ENCODE peak calls at places on chromosomes 2 and 18, in five cellular contexts. Z, B, W, A and O are unnamed samples.
A peak's percentile ranks its signal among the peaks of the same experiment; 100 is the strongest.

GRCh38 chr2:50491541-50492114 is 540.3 kb downstream of the NRXN1 start:
- DNase-seq in A (peak; percentile 4), B (peak; percentile 44), W (no peak), Z (peak; percentile 33), O (peak; percentile 28)

GRCh38 chr2:19887508-19887907 is 14.3 kb downstream of the TTC32 start:
- DNase-seq in W (no peak), Z (no peak), B (no peak), A (no peak), O (no peak)

GRCh38 chr18:49566985-49567384 is 5.1 kb downstream of the LIPG start:
- DNase-seq in Z (no peak), A (no peak), B (no peak), W (no peak), O (no peak)

GRCh38 chr2:64526034-64526433 is 1.9 kb downstream of the AFTPH start:
- DNase-seq in B (no peak), Z (no peak), A (no peak), W (no peak), O (no peak)

GRCh38 chr2:29272311-29272710 is 157.1 kb downstream of the CLIP4 start:
- DNase-seq in Z (no peak), A (no peak), B (no peak), W (no peak), O (no peak)

GRCh38 chr18:21194871-21195771 is 46.9 kb upstream of the GREB1L start:
- DNase-seq in B (peak; percentile 58), W (no peak), A (peak; percentile 42), Z (peak; percentile 60), O (peak; percentile 42)

GRCh38 chr2:122083256-122084048 is 328.0 kb downstream of the TSN start:
- DNase-seq in Z (no peak), W (no peak), B (no peak), A (no peak), O (no peak)

GRCh38 chr2:167438206-167438605 is 549.9 kb downstream of the XIRP2 start:
- DNase-seq in Z (peak; percentile 78), A (no peak), W (no peak), B (peak; percentile 67), O (peak; percentile 87)

GRCh38 chr2:46142546-46143329 is 154.5 kb upstream of the EPAS1 start:
- DNase-seq in Z (no peak), B (no peak), A (no peak), W (no peak), O (no peak)

GRCh38 chr2:196592912-196593881 is 46.3 kb upstream of the CCDC150 start:
- DNase-seq in W (peak; percentile 66), B (peak; percentile 57), Z (peak; percentile 71), A (peak; percentile 62), O (peak; percentile 79)

GRCh38 chr18:67515987-67516431 is 511 bp downstream of the DSEL start:
- DNase-seq in B (peak; percentile 85), Z (peak; percentile 86), W (peak; percentile 90), A (peak; percentile 70), O (peak; percentile 95)

GRCh38 chr18:59704146-59704545 is 6.9 kb upstream of the CCBE1 start:
- DNase-seq in B (no peak), A (no peak), Z (no peak), W (no peak), O (no peak)

GRCh38 chr2:225030089-225030653 is 12.1 kb downstream of the DOCK10 start:
- DNase-seq in A (no peak), Z (no peak), W (no peak), B (no peak), O (no peak)

GRCh38 chr2:98704499-98705332 is 26.2 kb downstream of the MGAT4A start:
- DNase-seq in A (no peak), B (no peak), Z (no peak), W (no peak), O (peak; percentile 6)

GRCh38 chr2:201357216-201357615 is at the start of gene FLACC1:
- DNase-seq in B (peak; percentile 82), W (peak; percentile 76), Z (peak; percentile 97), A (peak; percentile 74), O (peak; percentile 97)

GRCh38 chr18:11251229-11251890 is 102.0 kb upstream of the PIEZO2 start:
- DNase-seq in W (no peak), A (no peak), B (peak; percentile 34), Z (no peak), O (no peak)

GRCh38 chr18:70377317-70377799 is 88.5 kb downstream of the SOCS6 start:
- DNase-seq in A (no peak), W (no peak), Z (peak; percentile 46), B (no peak), O (no peak)

GRCh38 chr2:16051046-16051489 is 110.7 kb downstream of the MYCN start:
- DNase-seq in B (no peak), W (no peak), A (no peak), Z (no peak), O (no peak)

GRCh38 chr2:186891219-186891621 is 42.2 kb upstream of the ZSWIM2 start:
- DNase-seq in W (no peak), Z (peak; percentile 33), A (no peak), B (no peak), O (no peak)

GRCh38 chr2:10414000-10414451 is 34.1 kb downstream of the ODC1 start:
- DNase-seq in A (no peak), B (peak; percentile 68), W (no peak), Z (peak; percentile 44), O (no peak)

GRCh38 chr2:102306125-102306524 is 5.2 kb upstream of the IL1RL1 start:
- DNase-seq in B (no peak), Z (no peak), W (no peak), A (no peak), O (no peak)

GRCh38 chr18:12599543-12599942 is 58.4 kb downstream of the SPIRE1 start:
- DNase-seq in Z (no peak), A (no peak), W (no peak), B (no peak), O (no peak)

GRCh38 chr18:50187659-50188058 is 7.3 kb downstream of the MYO5B start:
- DNase-seq in B (no peak), Z (no peak), W (no peak), A (no peak), O (no peak)

GRCh38 chr2:50547521-50547920 is 484.4 kb downstream of the NRXN1 start:
- DNase-seq in W (no peak), B (peak; percentile 82), A (no peak), Z (peak; percentile 77), O (no peak)

GRCh38 chr2:74373985-74374384 is 6.1 kb downstream of the DCTN1 start:
- DNase-seq in Z (no peak), W (peak; percentile 40), A (no peak), B (no peak), O (peak; percentile 50)

GRCh38 chr2:216619411-216620393 is 13.5 kb upstream of the IGFBP2 start:
- DNase-seq in Z (peak; percentile 64), A (no peak), B (peak; percentile 64), W (peak; percentile 53), O (peak; percentile 77)

GRCh38 chr2:18412980-18413793 is 147.3 kb downstream of the RDH14 start:
- DNase-seq in A (no peak), Z (peak; percentile 24), B (peak; percentile 55), W (no peak), O (no peak)

GRCh38 chr2:57776916-57777315 is 269.7 kb upstream of the VRK2 start:
- DNase-seq in B (no peak), A (no peak), Z (no peak), W (no peak), O (peak; percentile 50)

GRCh38 chr2:96864343-96865091 is 5.4 kb downstream of the SEMA4C start:
- DNase-seq in A (no peak), B (no peak), W (no peak), Z (no peak), O (no peak)

GRCh38 chr2:129619471-129619870 is 360.0 kb upstream of the RAB6C start:
- DNase-seq in Z (no peak), W (peak; percentile 72), A (no peak), B (no peak), O (peak; percentile 78)

GRCh38 chr18:55419939-55420664 is 167.9 kb downstream of the TCF4 start:
- DNase-seq in A (no peak), B (no peak), Z (peak; percentile 51), W (no peak), O (peak; percentile 43)
- H2BK15ac ChIP-seq in A (no peak overlapping the region), B (peak overlapping the region; percentile 85), Z (no peak overlapping the region), W (no peak overlapping the region), O (no peak overlapping the region)

GRCh38 chr18:77008576-77009315 is 123.8 kb downstream of the MBP start:
- DNase-seq in B (no peak), W (no peak), Z (no peak), A (no peak), O (no peak)
- H2BK15ac ChIP-seq in B (no peak overlapping the region), W (no peak overlapping the region), Z (no peak overlapping the region), A (peak overlapping the region; percentile 40), O (no peak overlapping the region)

DNA sequence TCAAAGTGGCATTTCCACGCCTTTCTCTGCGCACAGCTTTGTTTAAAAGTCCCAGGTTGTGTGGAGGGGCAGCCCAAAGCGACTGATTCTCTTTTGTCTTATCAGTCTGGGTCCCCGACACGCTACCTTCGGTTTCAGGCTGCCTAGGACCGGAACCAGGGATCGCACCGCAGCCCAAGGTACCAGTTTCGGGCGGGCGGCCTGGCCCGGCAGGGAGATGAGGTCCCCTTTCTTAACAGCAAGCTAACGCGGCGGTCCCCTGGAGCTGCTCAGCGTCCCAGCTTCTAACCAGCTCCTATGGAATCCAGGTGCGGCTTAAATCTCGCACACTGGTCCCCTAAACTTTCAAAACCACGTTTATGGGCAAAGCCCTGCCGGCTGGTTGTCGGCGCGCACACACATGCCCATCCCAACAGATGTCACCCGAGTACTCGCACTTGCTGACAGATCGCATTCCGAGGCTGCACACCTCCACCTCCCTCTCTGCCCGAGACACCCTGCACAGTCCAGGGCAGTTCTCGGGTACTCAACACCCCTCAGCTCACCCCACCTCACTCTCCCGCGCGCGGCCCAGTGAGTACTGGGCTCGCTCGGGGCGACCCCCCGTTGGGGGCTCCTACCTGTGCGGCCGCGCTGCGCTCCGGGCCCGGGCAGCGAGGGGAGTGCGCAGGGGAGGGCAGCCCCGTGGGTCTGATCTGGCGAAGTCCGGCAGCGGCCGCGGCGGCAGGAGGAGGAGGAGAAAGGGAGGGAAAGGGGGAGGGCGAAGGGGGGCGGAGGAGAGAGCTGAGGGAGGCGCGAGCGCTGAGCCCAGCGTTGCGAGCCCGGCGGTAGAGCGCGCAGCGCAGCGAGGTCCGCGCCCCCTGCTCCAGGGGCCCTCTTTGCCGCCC is at the start of gene EFEMP1:
- DNase-seq in Z (peak; percentile 73), A (peak; percentile 79), B (peak; percentile 62), W (peak; percentile 75), O (peak; percentile 78)
- H2BK15ac ChIP-seq in Z (peak within 1 kb of the TSS; percentile 48), A (no peak within 1 kb of the TSS), B (peak within 1 kb of the TSS; percentile 88), W (no peak within 1 kb of the TSS), O (no peak within 1 kb of the TSS)

DNA sequence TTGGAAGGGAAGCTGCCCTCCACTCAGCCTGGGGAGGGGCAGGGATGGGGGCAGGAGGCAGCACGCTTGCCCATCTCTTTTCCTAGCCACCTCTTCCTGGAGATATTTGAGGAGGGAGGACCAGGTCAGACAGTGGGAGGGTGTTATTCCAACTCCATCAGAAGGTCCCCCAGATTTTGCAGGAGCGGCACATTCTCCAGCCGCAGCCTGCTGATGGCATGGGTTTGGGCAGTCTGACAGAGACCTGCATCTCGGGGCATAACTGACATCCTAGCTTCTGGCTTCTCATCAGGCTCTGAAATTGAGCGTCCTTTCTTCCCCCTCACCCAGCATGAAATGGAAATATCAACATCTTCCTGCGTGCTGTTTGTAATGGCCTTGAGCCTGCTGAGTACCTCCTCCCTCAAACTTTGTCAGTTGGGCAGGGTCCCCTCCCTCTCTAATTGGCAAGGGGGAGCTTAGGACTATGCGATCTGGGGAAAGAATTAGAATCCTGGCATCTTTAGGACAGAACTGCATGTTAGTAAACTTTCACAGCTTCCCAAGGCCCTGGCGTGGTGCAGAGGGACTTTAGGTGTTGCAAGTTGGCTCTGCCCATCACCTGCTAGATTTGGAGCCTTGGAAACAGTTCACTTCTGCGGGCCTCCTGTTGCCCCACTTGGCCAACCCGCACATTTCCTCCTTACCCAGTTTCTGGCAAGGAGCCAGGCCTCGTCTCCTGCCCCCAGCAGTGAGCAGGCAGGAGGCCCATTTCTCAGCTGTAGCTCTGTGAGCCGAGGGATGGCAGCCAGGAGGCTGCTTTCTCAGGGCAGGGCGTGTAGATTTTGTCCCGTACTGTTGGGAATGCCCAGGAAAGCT is 2.2 kb downstream of the ITM2C start:
- DNase-seq in B (peak; percentile 20), W (no peak), Z (peak; percentile 26), A (no peak), O (no peak)
- H2BK15ac ChIP-seq in B (no peak overlapping the region), W (no peak overlapping the region), Z (no peak overlapping the region), A (peak overlapping the region; percentile 73), O (no peak overlapping the region)